ENCODE peak calls at places on chromosomes 2 and 18, in four cellular contexts. One of them, this sample, is unnamed.
A peak's percentile ranks its signal among the peaks of the same experiment; 100 is the strongest.

GRCh38 chr2:17373736-17374135 is 144.5 kb downstream of the RAD51AP2 start:
- DNase-seq in MM.1S: peak; percentile 96
- DNase-seq in upper lobe of right lung: no peak
- DNase-seq in lower leg skin: no peak
- DNase-seq in this sample: no peak

GRCh38 chr2:10242998-10243925 is 59.4 kb upstream of the HPCAL1 start:
- DNase-seq in lower leg skin: no peak
- DNase-seq in MM.1S: no peak
- DNase-seq in upper lobe of right lung: peak; percentile 47
- DNase-seq in this sample: no peak

GRCh38 chr2:12701786-12702660 is 14.7 kb upstream of the TRIB2 start:
- DNase-seq in MM.1S: no peak
- DNase-seq in upper lobe of right lung: no peak
- DNase-seq in lower leg skin: no peak
- DNase-seq in this sample: no peak

GRCh38 chr2:57906152-57906732 is 140.4 kb upstream of the VRK2 start:
- DNase-seq in upper lobe of right lung: no peak
- DNase-seq in MM.1S: peak; percentile 48
- DNase-seq in lower leg skin: no peak
- DNase-seq in this sample: no peak

GRCh38 chr18:69401475-69402218 is 959 bp downstream of the DOK6 start:
- DNase-seq in MM.1S: no peak
- DNase-seq in upper lobe of right lung: no peak
- DNase-seq in lower leg skin: no peak
- DNase-seq in this sample: no peak

GRCh38 chr2:234435836-234436481 is 60.9 kb downstream of the ARL4C start:
- DNase-seq in lower leg skin: no peak
- DNase-seq in upper lobe of right lung: no peak
- DNase-seq in MM.1S: no peak
- DNase-seq in this sample: no peak

GRCh38 chr2:240911641-240912265 is 5.6 kb downstream of the CROCC2 start:
- DNase-seq in lower leg skin: no peak
- DNase-seq in upper lobe of right lung: no peak
- DNase-seq in MM.1S: no peak
- DNase-seq in this sample: no peak

GRCh38 chr2:15940661-15941482 is 522 bp downstream of the MYCN start:
- DNase-seq in upper lobe of right lung: no peak
- DNase-seq in lower leg skin: no peak
- DNase-seq in MM.1S: no peak
- DNase-seq in this sample: peak; percentile 74

GRCh38 chr2:241810304-241811208 is 1.6 kb downstream of the NEU4 start:
- DNase-seq in lower leg skin: no peak
- DNase-seq in upper lobe of right lung: peak; percentile 43
- DNase-seq in MM.1S: no peak
- DNase-seq in this sample: peak; percentile 88

This sample was measured in mesenteric fat pad.